ENCODE peak calls at places on chromosome 13, in ten cellular contexts. F, A, I, G, E, W, B, P, M and O are unnamed samples.

GRCh38 chr13:67880916-67881315 is 650.8 kb upstream of the PCDH9 start:
- DNase-seq in W (no peak), B (no peak), G (no peak), P (no peak), A (no peak), M (no peak), E (no peak), I (no peak), F (no peak), O (no peak)

GRCh38 chr13:46535822-46536221 is 17.1 kb upstream of the LRCH1 start:
- DNase-seq in G (no peak), I (no peak), F (no peak), E (no peak), A (no peak), P (no peak), W (no peak), B (no peak), M (no peak), O (no peak)

GRCh38 chr13:44437356-44438233 is 64.0 kb downstream of the SERP2 start:
- DNase-seq in F (no peak), A (no peak), P (no peak), E (no peak), G (no peak), I (no peak), M (no peak), B (peak), W (peak), O (peak)

GRCh38 chr13:26024558-26024957 is 27.3 kb downstream of the SHISA2 start:
- DNase-seq in P (no peak), G (no peak), B (no peak), W (no peak), I (no peak), F (no peak), E (no peak), A (no peak), M (no peak), O (no peak)

GRCh38 chr13:41694902-41695301 is 237.6 kb downstream of the RGCC start:
- DNase-seq in B (peak), G (no peak), M (no peak), E (peak), P (peak), I (no peak), A (peak), F (no peak), W (no peak), O (peak)

GRCh38 chr13:44298314-44298713 is 75.3 kb upstream of the SERP2 start:
- DNase-seq in I (no peak), W (no peak), P (no peak), M (no peak), E (no peak), B (no peak), G (no peak), F (no peak), A (no peak), O (peak)

GRCh38 chr13:106003651-106004050 is 531.8 kb downstream of the EFNB2 start:
- DNase-seq in I (no peak), M (no peak), G (no peak), P (no peak), F (no peak), W (no peak), B (no peak), E (no peak), A (no peak), O (no peak)

GRCh38 chr13:20873348-20873747 is 29.2 kb downstream of the XPO4 start:
- DNase-seq in I (no peak), E (no peak), M (no peak), P (no peak), A (peak), G (no peak), F (no peak), B (no peak), W (peak), O (peak)

GRCh38 chr13:46908511-46908910 is 11.7 kb upstream of the HTR2A start:
- DNase-seq in B (peak), F (peak), G (no peak), W (no peak), E (no peak), P (no peak), A (peak), M (no peak), I (no peak), O (peak)

GRCh38 chr13:111792956-111793355 is 274.0 kb upstream of the SOX1 start:
- DNase-seq in F (no peak), P (no peak), G (peak), I (no peak), E (no peak), M (no peak), W (no peak), B (no peak), A (no peak), O (no peak)

GRCh38 chr13:110486061-110486780 is 75.3 kb downstream of the RAB20 start:
- DNase-seq in M (no peak), G (no peak), E (no peak), W (peak), F (no peak), A (no peak), P (no peak), I (no peak), B (no peak), O (no peak)

GRCh38 chr13:42990147-42990990 is 1.7 kb downstream of the EPSTI1 start:
- DNase-seq in E (no peak), M (no peak), B (no peak), P (no peak), A (no peak), I (no peak), W (no peak), F (no peak), G (no peak), O (no peak)

GRCh38 chr13:107866666-107867623 is 348.4 kb downstream of the LIG4 start:
- DNase-seq in F (no peak), B (no peak), G (peak), E (no peak), P (no peak), A (no peak), W (peak), I (peak), M (no peak), O (no peak)

GRCh38 chr13:44197791-44198770 is 175.5 kb upstream of the SERP2 start:
- DNase-seq in P (no peak), B (no peak), G (no peak), W (no peak), E (no peak), I (no peak), M (no peak), F (no peak), A (no peak), O (peak)

GRCh38 chr13:27790523-27790922 is 1.8 kb upstream of the GSX1 start:
- DNase-seq in W (no peak), I (no peak), G (no peak), F (no peak), M (no peak), P (no peak), E (no peak), B (no peak), A (no peak), O (no peak)
- H3K4me3 ChIP-seq in W (no peak), I (peak), G (no peak), F (peak), M (peak), P (no peak), E (no peak), B (no peak), A (no peak), O (no peak)

DNA sequence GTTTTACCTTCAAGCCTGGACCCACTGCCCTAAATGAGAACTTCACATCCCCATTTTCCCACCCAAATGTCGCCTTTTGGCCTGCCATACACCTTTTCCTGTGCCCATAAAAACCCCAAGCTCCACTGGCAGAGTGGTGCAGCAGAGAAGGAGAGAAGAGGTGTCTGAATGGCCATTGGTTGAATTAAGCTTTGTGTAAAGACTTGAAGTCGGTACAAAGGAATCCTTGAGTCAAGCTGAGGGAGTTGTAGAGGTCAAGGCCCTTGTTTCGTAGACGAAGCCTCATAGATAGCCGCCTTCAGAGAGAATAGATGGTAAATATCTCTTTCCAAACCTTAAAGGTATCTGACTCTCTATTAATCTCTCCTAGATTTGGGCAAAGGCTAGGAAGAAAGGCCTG is 1479.2 kb upstream of the PRR20A start:
- DNase-seq in M (no peak), W (no peak), E (no peak), B (no peak), G (no peak), F (no peak), I (no peak), A (no peak), P (no peak), O (no peak)
- H3K4me3 ChIP-seq in M (no peak), W (no peak), E (no peak), B (no peak), G (no peak), F (no peak), I (no peak), A (no peak), P (no peak), O (no peak)

GRCh38 chr13:66803759-66804456 is 426.2 kb downstream of the PCDH9 start:
- DNase-seq in B (no peak), A (no peak), W (no peak), P (no peak), I (no peak), F (no peak), G (no peak), E (no peak), M (no peak), O (peak)
- H3K4me3 ChIP-seq in B (no peak), A (no peak), W (no peak), P (no peak), I (peak), F (no peak), G (no peak), E (no peak), M (no peak), O (no peak)

DNA sequence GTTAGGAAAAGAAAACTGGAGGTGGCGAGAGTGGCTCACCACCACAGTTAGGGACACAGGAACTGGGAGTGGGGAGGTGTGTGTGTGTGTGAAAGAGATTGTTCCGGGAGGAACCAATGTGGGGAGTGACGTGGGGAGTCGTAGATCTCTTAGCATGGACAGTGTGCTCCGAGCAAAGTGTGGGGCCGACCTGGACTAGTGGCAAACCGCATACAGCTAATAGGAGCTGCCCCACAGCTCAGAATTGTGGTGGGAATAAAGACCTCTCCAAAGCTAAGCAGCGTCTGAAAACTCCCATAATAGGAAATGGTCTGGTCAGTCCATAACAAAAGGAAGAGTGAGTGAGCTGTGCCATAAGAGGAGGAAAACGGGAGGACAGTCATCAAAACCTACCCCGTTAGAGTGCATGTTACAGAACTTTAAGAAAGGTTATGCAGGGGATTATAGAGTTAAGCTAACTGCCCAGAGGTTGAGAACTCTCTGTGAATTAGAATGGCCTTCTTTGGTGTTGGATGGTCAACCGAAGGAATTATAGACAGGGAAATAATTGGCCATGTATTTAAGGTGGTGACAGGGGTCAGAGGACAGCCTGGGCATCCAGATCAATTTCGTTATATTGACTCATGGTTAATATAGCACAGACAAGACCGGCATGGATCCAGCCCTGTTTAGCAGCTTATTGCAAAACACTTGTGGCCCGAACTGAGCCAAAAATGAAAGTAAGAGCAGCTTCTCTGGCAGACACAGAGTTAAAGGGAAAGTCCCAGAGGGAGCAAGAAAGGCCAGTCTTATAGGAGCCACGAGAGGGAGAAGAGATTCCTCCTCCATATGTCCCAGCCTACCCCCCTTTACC is 8.9 kb upstream of the SLC15A1 start:
- DNase-seq in A (no peak), W (no peak), F (no peak), M (no peak), I (no peak), P (no peak), E (no peak), G (no peak), B (no peak), O (peak)
- H3K4me3 ChIP-seq in A (no peak), W (no peak), F (no peak), M (no peak), I (no peak), P (no peak), E (peak), G (no peak), B (peak), O (peak)

GRCh38 chr13:51997641-51998330 is 13.5 kb downstream of the ATP7B start:
- DNase-seq in F (no peak), E (no peak), B (no peak), G (no peak), I (no peak), P (no peak), W (no peak), A (no peak), M (no peak), O (no peak)
- H3K4me3 ChIP-seq in F (no peak), E (no peak), B (no peak), G (no peak), I (no peak), P (no peak), W (no peak), A (no peak), M (no peak), O (no peak)